ENCODE peak calls at places on chromosomes 7 and 10, in five cellular contexts. D is neuronal stem cell, E is mammary epithelial cell, Q is trophoblast cell, G is fibroblast of lung. C is an unnamed sample.

GRCh38 chr10:103881420-103882284 is 26.3 kb upstream of the SH3PXD2A start:
- DNase-seq in E (peak), D (no peak), G (no peak), Q (peak), C (no peak)

GRCh38 chr10:91838199-91838598 is 40.0 kb downstream of the TNKS2 start:
- DNase-seq in G (no peak), D (no peak), E (no peak), Q (no peak), C (no peak)

GRCh38 chr7:68892211-68892610 is 706.1 kb upstream of the AUTS2 start:
- DNase-seq in E (no peak), G (no peak), Q (no peak), D (peak), C (no peak)

GRCh38 chr10:86667421-86668181 is 710 bp upstream of the LDB3 start:
- DNase-seq in E (no peak), Q (no peak), G (no peak), D (no peak), C (no peak)

GRCh38 chr7:134910968-134911367 is 75.3 kb upstream of the AGBL3 start:
- DNase-seq in E (no peak), D (no peak), Q (no peak), G (no peak), C (no peak)

GRCh38 chr7:69961396-69961795 is 363.1 kb downstream of the AUTS2 start:
- DNase-seq in E (no peak), Q (no peak), G (peak), D (no peak), C (no peak)

GRCh38 chr7:122674502-122674901 is 24.4 kb downstream of the RNF133 start:
- DNase-seq in Q (no peak), G (peak), E (peak), D (no peak), C (no peak)

GRCh38 chr7:194257-194995 is 2.1 kb downstream of the FAM20C start:
- DNase-seq in E (no peak), Q (no peak), G (peak), D (no peak), C (no peak)

GRCh38 chr7:43112941-43113621 is 634 bp downstream of the HECW1 start:
- DNase-seq in E (peak), D (peak), Q (no peak), G (peak), C (peak)

GRCh38 chr7:120856621-120857352 is 1.2 kb downstream of the TSPAN12 start:
- DNase-seq in G (peak), D (peak), E (peak), Q (peak), C (peak)

GRCh38 chr10:114708717-114709352 is 50.8 kb upstream of the ABLIM1 start:
- DNase-seq in E (peak), Q (peak), D (no peak), G (peak), C (no peak)

GRCh38 chr7:139776486-139777303 is 1.1 kb downstream of the HIPK2 start:
- DNase-seq in G (peak), D (peak), Q (peak), E (no peak), C (no peak)

GRCh38 chr10:112950714-112951348 is 784 bp downstream of the TCF7L2 start:
- DNase-seq in D (no peak), E (peak), G (peak), Q (peak), C (peak)

GRCh38 chr10:88256013-88256680 is 327.0 kb downstream of the RNLS start:
- DNase-seq in E (no peak), Q (no peak), G (peak), D (no peak), C (peak)

GRCh38 chr10:103458720-103459119 is at the start of gene CALHM1:
- DNase-seq in Q (no peak), D (no peak), G (no peak), E (no peak), C (no peak)

GRCh38 chr7:75965617-75966016 is 28.8 kb downstream of the TMEM120A start:
- DNase-seq in E (no peak), Q (peak), D (no peak), G (no peak), C (no peak)

GRCh38 chr7:130372402-130372801 is 7.9 kb upstream of the CPA1 start:
- DNase-seq in Q (no peak), E (no peak), G (no peak), D (no peak), C (no peak)

GRCh38 chr10:99685232-99686041 is 26.1 kb downstream of the ENTPD7 start:
- DNase-seq in E (peak), Q (no peak), D (no peak), G (no peak), C (no peak)

GRCh38 chr7:151505433-151505832 is 14.3 kb downstream of the RHEB start:
- DNase-seq in E (no peak), D (no peak), G (no peak), Q (no peak), C (no peak)

GRCh38 chr7:148121426-148121825 is 469.1 kb upstream of the C7orf33 start:
- DNase-seq in E (no peak), D (no peak), Q (no peak), G (no peak), C (no peak)

GRCh38 chr7:23662983-23663313 is 17.1 kb upstream of the FAM221A start:
- DNase-seq in G (no peak), D (no peak), Q (no peak), E (no peak), C (no peak)

GRCh38 chr7:116438274-116438673 is 61.3 kb upstream of the CAV2 start:
- DNase-seq in E (no peak), Q (no peak), D (no peak), G (peak), C (no peak)

GRCh38 chr7:101947899-101948298 is 130.5 kb downstream of the CUX1 start:
- DNase-seq in E (no peak), D (no peak), Q (no peak), G (peak), C (no peak)

GRCh38 chr10:49273626-49274025 is 25.3 kb upstream of the C10orf71 start:
- DNase-seq in G (no peak), E (no peak), D (no peak), Q (no peak), C (no peak)
- H3K9ac ChIP-seq in G (no peak), E (no peak), D (no peak), Q (no peak), C (no peak)

GRCh38 chr7:17495655-17496396 is 197.4 kb downstream of the AHR start:
- DNase-seq in G (no peak), E (no peak), Q (peak), D (no peak), C (no peak)
- H3K27ac ChIP-seq in G (no peak), E (no peak), Q (no peak), D (no peak), C (no peak)

GRCh38 chr10:44628921-44629320 is 244.0 kb upstream of the CXCL12 start:
- DNase-seq in G (peak), E (peak), Q (no peak), D (no peak), C (no peak)
- H3K9ac ChIP-seq in G (no peak), E (no peak), Q (no peak), D (no peak), C (no peak)

GRCh38 chr7:6258440-6259182 is 13.8 kb downstream of the CYTH3 start:
- DNase-seq in D (no peak), E (no peak), Q (no peak), G (peak), C (no peak)

GRCh38 chr7:6254891-6255290 is 17.5 kb downstream of the CYTH3 start:
- DNase-seq in E (no peak), G (no peak), D (no peak), Q (no peak), C (no peak)

GRCh38 chr7:6257602-6258001 is 14.8 kb downstream of the CYTH3 start:
- DNase-seq in D (no peak), E (no peak), G (no peak), Q (no peak), C (no peak)

GRCh38 chr7:6259257-6259656 is 13.2 kb downstream of the CYTH3 start:
- DNase-seq in Q (no peak), E (no peak), D (no peak), G (no peak), C (no peak)

DNA sequence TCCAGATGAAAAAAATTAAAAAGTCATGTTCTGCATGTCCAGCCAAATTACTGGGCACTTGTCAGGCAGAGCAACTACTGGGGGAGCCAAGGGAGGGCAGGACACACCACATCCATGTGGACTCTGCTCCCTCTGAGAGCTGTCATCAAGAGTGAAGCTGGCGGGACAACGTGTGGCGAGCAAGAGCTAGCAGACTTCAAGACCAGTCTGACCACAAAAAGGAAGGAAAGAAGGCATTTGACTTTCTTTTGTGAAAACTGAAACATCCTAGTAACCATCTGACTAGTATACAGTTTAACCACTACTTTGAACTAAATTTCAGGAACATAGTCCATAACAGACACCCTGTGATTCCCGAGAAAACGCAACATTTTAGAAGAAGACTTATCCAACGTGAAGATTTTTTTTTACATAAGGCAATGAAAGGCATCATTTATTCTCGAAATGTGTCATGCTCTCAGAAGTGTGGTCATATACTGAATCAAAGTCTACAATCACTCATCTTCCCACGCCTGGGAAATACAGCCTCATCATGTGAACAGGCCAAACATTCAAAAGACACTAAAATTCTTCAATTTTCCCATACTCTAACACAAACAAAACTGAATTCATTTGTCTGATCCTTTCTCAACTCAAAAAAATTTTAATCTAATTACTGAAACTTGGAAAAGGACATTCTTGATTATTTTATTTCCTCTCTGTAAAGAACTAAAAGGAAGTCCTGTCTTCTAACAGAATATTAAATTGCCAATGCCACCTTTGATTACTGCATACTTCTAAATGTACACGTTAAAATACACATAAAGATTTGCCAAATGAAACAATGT is 15.5 kb downstream of the CYTH3 start:
- DNase-seq in Q (no peak), G (peak), D (no peak), E (peak), C (no peak)
- H3K27ac ChIP-seq in Q (no peak), G (peak), D (no peak), E (peak), C (no peak)

GRCh38 chr7:12222889-12223579 is 11.9 kb downstream of the TMEM106B start:
- DNase-seq in D (no peak), E (no peak), G (no peak), Q (no peak), C (no peak)

GRCh38 chr7:12221414-12221813 is 10.3 kb downstream of the TMEM106B start:
- DNase-seq in D (no peak), Q (no peak), G (no peak), E (no peak), C (no peak)

GRCh38 chr7:12212051-12212485 is 974 bp downstream of the TMEM106B start:
- DNase-seq in Q (no peak), G (peak), E (no peak), D (no peak), C (no peak)

GRCh38 chr7:12220321-12221046 is 9.4 kb downstream of the TMEM106B start:
- DNase-seq in G (no peak), D (no peak), E (no peak), Q (no peak), C (no peak)

DNA sequence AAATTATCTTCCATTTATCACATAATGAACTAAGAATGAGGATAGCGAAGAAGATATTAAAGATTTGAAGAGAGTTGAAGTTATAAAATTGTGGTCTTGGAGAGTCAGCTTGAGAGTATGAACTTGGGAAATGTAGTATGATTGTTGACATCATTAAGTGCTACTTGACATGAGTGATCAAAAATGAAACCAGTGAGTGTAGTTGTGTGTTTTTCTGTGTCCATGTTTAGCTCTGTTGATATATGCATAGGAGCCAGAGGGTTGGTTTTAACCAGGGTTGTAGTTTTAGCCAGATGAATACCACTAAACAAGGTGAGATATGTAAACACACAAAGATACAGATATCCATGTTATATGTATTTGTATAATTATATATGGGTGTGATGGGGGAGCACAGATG is 6.2 kb downstream of the TMEM106B start:
- DNase-seq in Q (no peak), E (no peak), G (no peak), D (no peak), C (no peak)
- H3K9ac ChIP-seq in Q (no peak), E (no peak), G (no peak), D (no peak), C (no peak)

GRCh38 chr10:92913973-92914372 is 65.7 kb downstream of the EXOC6 start:
- DNase-seq in Q (no peak), E (no peak), D (peak), G (no peak), C (no peak)
- H3K27ac ChIP-seq in Q (no peak), E (no peak), D (peak), G (no peak), C (no peak)

DNA sequence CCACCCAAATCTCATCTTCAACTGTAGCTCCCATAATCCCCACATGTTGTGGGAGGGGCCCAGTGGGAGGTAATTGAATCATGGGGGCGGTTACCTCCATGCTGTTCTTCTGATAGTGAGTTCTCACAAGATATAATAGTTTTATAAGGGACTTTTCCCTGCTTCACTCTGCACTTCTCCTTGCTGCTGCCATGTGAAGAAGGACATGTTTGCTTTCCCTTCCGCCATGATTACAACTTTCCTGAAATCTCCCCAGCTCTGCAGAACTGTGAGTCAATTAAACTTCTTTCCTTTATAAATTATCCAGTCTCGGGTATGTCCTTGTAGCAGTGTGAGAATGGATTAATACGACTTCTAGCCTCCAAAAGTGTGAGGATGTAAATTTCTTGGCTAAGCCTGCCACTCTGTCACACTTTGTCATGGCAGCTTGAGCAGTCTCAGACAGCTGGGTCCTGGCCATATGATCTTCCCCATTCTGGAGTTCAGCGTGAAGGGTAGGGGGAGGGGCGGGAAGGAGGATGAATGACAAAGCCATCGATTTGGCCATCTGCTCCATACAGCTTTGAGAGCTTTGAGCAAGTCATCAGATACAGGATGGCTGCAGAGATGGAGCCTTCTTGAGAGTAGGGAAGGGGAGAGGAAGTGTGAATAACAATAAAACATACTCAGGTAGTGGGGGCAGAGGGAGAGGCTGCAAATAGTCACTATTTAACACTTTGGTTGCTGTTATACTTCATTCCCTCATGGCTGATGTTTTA is 19.1 kb upstream of the INPP5F start:
- DNase-seq in D (no peak), E (no peak), Q (no peak), G (no peak), C (no peak)
- H3K9ac ChIP-seq in D (no peak), E (no peak), Q (no peak), G (no peak), C (no peak)

DNA sequence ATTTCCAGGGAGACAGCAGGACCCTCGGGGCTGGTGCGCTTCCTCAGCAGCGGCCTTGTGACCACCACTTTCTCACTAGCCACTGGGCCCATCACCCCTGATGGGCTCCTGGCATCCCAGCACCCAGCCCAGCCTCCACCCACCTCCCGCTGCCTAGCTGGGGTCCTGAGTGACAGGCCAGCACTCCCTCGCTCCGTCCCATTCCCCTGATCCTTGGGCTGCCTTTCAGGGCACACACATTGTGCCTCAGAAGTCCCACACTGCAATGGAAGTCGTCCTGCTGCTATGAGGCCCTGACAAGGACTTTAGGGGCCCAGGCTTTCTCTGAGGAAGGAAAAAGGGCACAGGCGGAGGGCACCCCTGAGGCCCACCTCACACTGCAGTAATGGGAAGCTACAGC is 12.4 kb downstream of the CAMK2B start:
- DNase-seq in D (no peak), E (no peak), G (no peak), Q (no peak), C (no peak)
- H3K27ac ChIP-seq in D (no peak), E (no peak), G (no peak), Q (no peak), C (no peak)

DNA sequence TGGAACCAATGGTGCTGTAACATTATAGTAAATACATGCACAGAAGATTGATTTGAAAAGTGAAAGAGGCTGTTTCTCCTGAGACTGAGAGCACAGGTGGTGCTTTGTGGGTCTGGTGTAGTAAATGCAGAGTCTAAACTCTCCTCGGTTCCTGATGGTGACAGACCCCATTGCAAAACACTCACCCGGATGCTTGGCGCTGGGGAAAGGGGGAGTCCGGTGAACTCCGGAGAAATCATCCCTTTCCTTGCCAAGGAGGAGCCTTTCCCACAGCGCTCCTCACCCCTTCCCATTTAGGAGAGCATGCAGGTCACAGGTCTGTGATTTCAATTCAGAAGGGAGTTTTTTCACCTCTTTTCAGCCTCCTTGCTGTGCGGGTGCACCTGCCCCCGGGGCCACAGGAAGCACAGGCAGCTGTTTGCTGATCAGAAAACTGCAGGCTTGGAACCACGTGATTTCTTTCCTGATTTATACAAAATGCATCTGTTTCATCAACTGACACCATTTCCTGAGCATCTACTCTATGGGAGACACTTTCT is 75.6 kb upstream of the LYZL2 start:
- DNase-seq in D (no peak), Q (no peak), E (no peak), G (no peak), C (no peak)
- H3K9ac ChIP-seq in D (no peak), Q (no peak), E (no peak), G (no peak), C (no peak)

C was measured in kidney.